ENCODE peak calls at places on chromosomes 5 and 9, in ten cellular contexts. H is progenitor cell of endocrine pancreas, O is left lung, A is cardiac fibroblast, W is adrenal gland, F is BE2C, R is neural progenitor cell, V is astrocyte of the spinal cord, J is WTC11, S is omental fat pad. B is an unnamed sample.

GRCh38 chr9:105637787-105638395 is 24.4 kb upstream of the TAL2 start:
- DNase-seq in H (no peak), O (no peak), A (peak; percentile 16), W (no peak), F (no peak), R (no peak), V (no peak), J (no peak), S (no peak), B (peak; percentile 10)

GRCh38 chr5:149128023-149128875 is 13.0 kb upstream of the ABLIM3 start:
- DNase-seq in H (peak; percentile 17), O (no peak), A (peak; percentile 56), W (no peak), F (peak; percentile 65), R (peak; percentile 58), V (no peak), J (peak; percentile 67), S (no peak), B (peak; percentile 50)

GRCh38 chr5:145484195-145484594 is 350.9 kb downstream of the PRELID2 start:
- DNase-seq in H (no peak), O (no peak), A (peak; percentile 89), W (no peak), F (no peak), R (no peak), V (peak; percentile 81), J (no peak), S (no peak), B (peak; percentile 80)

GRCh38 chr5:12691330-12691729 is 787.1 kb upstream of the CTNND2 start:
- DNase-seq in H (no peak), O (no peak), A (no peak), W (no peak), F (no peak), R (peak; percentile 9), V (no peak), J (no peak), S (no peak), B (no peak)

GRCh38 chr5:142520885-142521284 is 165.0 kb downstream of the FGF1 start:
- DNase-seq in H (no peak), O (no peak), A (no peak), W (no peak), F (no peak), R (no peak), V (peak; percentile 86), J (no peak), S (no peak), B (no peak)

GRCh38 chr5:135526924-135527323 is 8.8 kb downstream of the NEUROG1 start:
- DNase-seq in H (no peak), O (no peak), A (no peak), W (no peak), F (no peak), R (no peak), V (no peak), J (no peak), S (no peak), B (no peak)

GRCh38 chr9:118575341-118576070 is 793.7 kb downstream of the BRINP1 start:
- DNase-seq in H (no peak), O (no peak), A (peak; percentile 62), W (no peak), F (no peak), R (no peak), V (no peak), J (no peak), S (no peak), B (peak; percentile 16)

GRCh38 chr9:126702501-126703329 is 89.0 kb downstream of the LMX1B start:
- DNase-seq in H (peak; percentile 42), O (peak; percentile 83), A (no peak), W (no peak), F (peak; percentile 60), R (peak; percentile 81), V (no peak), J (peak; percentile 84), S (peak; percentile 19), B (no peak)

GRCh38 chr9:37499297-37499696 is 13.5 kb downstream of the POLR1E start:
- DNase-seq in H (no peak), O (no peak), A (no peak), W (no peak), F (no peak), R (no peak), V (no peak), J (no peak), S (no peak), B (no peak)

GRCh38 chr9:110142868-110143866 is 64.8 kb downstream of the C9orf152 start:
- DNase-seq in H (no peak), O (no peak), A (no peak), W (no peak), F (peak; percentile 49), R (peak; percentile 42), V (no peak), J (peak; percentile 21), S (no peak), B (peak; percentile 46)
- TF ChIP-seq CTCF in H (peak; percentile 11), O (no peak), A (no peak), W (no peak), F (peak; percentile 46), R (peak; percentile 41), V (no peak), J (no peak), S (no peak), B (no peak)

GRCh38 chr5:144465441-144465840 is 294.8 kb downstream of the KCTD16 start:
- DNase-seq in H (no peak), O (no peak), A (no peak), W (no peak), F (no peak), R (no peak), V (no peak), J (no peak), S (no peak), B (peak; percentile 24)

GRCh38 chr5:144469106-144469505 is 298.4 kb downstream of the KCTD16 start:
- DNase-seq in H (no peak), O (no peak), A (peak; percentile 65), W (no peak), F (no peak), R (no peak), V (peak; percentile 65), J (no peak), S (no peak), B (peak; percentile 21)

GRCh38 chr5:144468542-144468941 is 297.9 kb downstream of the KCTD16 start:
- DNase-seq in H (no peak), O (no peak), A (peak; percentile 36), W (no peak), F (no peak), R (no peak), V (peak; percentile 39), J (no peak), S (no peak), B (no peak)

GRCh38 chr5:144473650-144474049 is 303.0 kb downstream of the KCTD16 start:
- DNase-seq in H (no peak), O (no peak), A (no peak), W (no peak), F (no peak), R (no peak), V (no peak), J (no peak), S (no peak), B (no peak)

GRCh38 chr5:144467795-144468194 is 297.1 kb downstream of the KCTD16 start:
- DNase-seq in H (no peak), O (no peak), A (peak; percentile 70), W (no peak), F (no peak), R (peak; percentile 87), V (peak; percentile 52), J (peak; percentile 52), S (no peak), B (peak; percentile 60)
- TF ChIP-seq CTCF in H (peak; percentile 56), O (peak; percentile 36), A (peak; percentile 76), W (no peak), F (peak; percentile 45), R (peak; percentile 68), V (peak; percentile 82), J (peak; percentile 7), S (no peak), B (peak; percentile 79)

GRCh38 chr5:177362102-177362868 is 4.6 kb downstream of the RGS14 start:
- DNase-seq in H (no peak), O (peak; percentile 60), A (no peak), W (no peak), F (no peak), R (no peak), V (no peak), J (no peak), S (no peak), B (no peak)

GRCh38 chr5:177362871-177363507 is 5.3 kb downstream of the RGS14 start:
- DNase-seq in H (peak; percentile 43), O (peak; percentile 91), A (peak; percentile 18), W (peak; percentile 61), F (peak; percentile 67), R (peak; percentile 83), V (no peak), J (peak; percentile 76), S (no peak), B (peak; percentile 24)

GRCh38 chr5:177363565-177363964 is 5.8 kb downstream of the RGS14 start:
- DNase-seq in H (no peak), O (no peak), A (no peak), W (no peak), F (no peak), R (no peak), V (no peak), J (no peak), S (no peak), B (no peak)

GRCh38 chr5:177359860-177360259 is 2.1 kb downstream of the RGS14 start:
- DNase-seq in H (no peak), O (peak; percentile 10), A (no peak), W (no peak), F (no peak), R (no peak), V (no peak), J (no peak), S (no peak), B (no peak)

DNA sequence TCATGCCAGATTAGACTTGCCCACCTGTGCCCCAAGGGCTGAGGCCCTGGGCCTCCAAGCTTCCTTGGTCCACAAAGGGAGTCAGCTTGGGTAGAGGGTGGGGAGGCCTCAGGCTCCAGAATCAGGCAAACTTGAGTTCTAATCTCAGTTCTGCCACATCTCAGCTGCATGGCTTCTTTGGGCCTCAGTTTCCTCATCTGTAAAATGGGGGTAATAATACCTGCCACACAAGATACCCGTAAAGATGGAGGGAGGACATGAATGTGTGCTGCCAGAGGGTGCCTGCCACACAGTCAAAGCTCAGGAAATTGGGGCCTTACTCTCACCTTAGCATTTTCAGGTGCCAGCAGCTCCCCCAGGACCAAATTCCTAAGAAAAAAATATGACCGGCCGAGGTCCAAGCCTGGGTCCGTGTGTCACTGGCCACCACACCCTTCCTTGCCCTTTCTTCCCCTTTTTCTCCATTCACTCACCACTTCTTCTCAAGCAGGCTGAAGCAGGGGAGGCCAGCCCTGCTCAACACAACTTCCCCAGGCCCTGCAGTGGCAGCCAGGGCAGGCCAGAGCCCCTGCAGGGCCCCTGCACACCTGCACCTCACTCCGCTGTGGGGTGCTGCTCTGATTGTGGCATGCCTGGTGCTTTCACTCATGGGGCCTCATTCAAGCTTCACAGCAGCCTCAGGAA is 3.8 kb downstream of the RGS14 start:
- DNase-seq in H (no peak), O (peak; percentile 85), A (no peak), W (no peak), F (no peak), R (no peak), V (no peak), J (no peak), S (no peak), B (no peak)
- TF ChIP-seq CTCF in H (no peak), O (no peak), A (no peak), W (no peak), F (no peak), R (no peak), V (no peak), J (no peak), S (no peak), B (no peak)

GRCh38 chr5:65382582-65382981 is 99.1 kb downstream of the ADAMTS6 start:
- DNase-seq in H (no peak), O (no peak), A (peak; percentile 20), W (no peak), F (no peak), R (no peak), V (no peak), J (no peak), S (no peak), B (no peak)
- TF ChIP-seq CTCF in H (no peak), O (no peak), A (no peak), W (no peak), F (no peak), R (no peak), V (no peak), J (no peak), S (no peak), B (no peak)

B was measured in fibroblast of the aortic adventitia.